ENCODE peak calls at places on chromosome 10, in five cellular contexts. T, M, Q, L and H are unnamed samples. For H3K36me3, the result is how much of the 10 kb centered on the place peaks cover.

GRCh38 chr10:91975438-91975837 is 51.9 kb downstream of the BTAF1 start:
- DNase-seq in T (no peak), M (no peak), Q (no peak), L (no peak), H (no peak)

GRCh38 chr10:100656479-100656878 is 88.9 kb upstream of the PAX2 start:
- DNase-seq in T (no peak), M (no peak), Q (no peak), L (peak), H (no peak)

GRCh38 chr10:15293862-15294835 is 76.9 kb downstream of the FAM171A1 start:
- DNase-seq in T (no peak), M (no peak), Q (peak), L (peak), H (no peak)

GRCh38 chr10:132376394-132376851 is 20.6 kb upstream of the PWWP2B start:
- DNase-seq in T (peak), M (no peak), Q (no peak), L (peak), H (no peak)

GRCh38 chr10:130242483-130242882 is 106.3 kb downstream of the GLRX3 start:
- DNase-seq in T (peak), M (no peak), Q (no peak), L (peak), H (no peak)

GRCh38 chr10:128440513-128441160 is 314.4 kb upstream of the MKI67 start:
- DNase-seq in T (no peak), M (no peak), Q (no peak), L (peak), H (no peak)

GRCh38 chr10:107800061-107800460 is 635.6 kb upstream of the SORCS1 start:
- DNase-seq in T (no peak), M (no peak), Q (no peak), L (no peak), H (no peak)

GRCh38 chr10:10010397-10010796 is 1007.3 kb upstream of the CELF2 start:
- DNase-seq in T (no peak), M (no peak), Q (no peak), L (no peak), H (no peak)

GRCh38 chr10:34689053-34689452 is 126.0 kb downstream of the PARD3 start:
- DNase-seq in T (no peak), M (no peak), Q (peak), L (no peak), H (no peak)

GRCh38 chr10:5640036-5640435 is 26.4 kb downstream of the ASB13 start:
- DNase-seq in T (no peak), M (no peak), Q (no peak), L (no peak), H (no peak)

GRCh38 chr10:71285180-71285545 is 33.9 kb upstream of the SLC29A3 start:
- DNase-seq in T (no peak), M (no peak), Q (peak), L (peak), H (no peak)

GRCh38 chr10:29529146-29529545 is 105.6 kb downstream of the SVIL start:
- DNase-seq in T (no peak), M (no peak), Q (no peak), L (no peak), H (no peak)
- H3K36me3 ChIP-seq in T (under half), M (under half), Q (under half), L (under half), H (under half)

DNA sequence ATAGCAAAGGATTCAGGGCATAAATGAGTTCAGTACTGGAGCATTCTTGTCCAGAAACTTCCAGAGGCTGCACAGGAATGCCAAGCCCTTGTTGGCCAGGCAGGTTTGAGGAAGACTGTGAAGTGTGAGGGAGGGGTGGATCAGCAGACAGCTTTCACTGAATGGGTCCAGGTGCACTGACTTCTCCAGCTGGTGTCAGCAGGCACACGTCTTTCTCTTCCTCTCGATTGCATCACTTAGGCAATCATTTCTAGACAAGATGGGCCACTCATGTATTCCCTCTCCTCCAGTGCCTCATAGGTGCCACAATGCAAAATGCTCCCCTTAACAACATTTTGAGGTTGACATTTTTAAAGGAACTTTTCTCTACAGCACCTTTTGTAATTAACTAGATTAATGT is 15.6 kb upstream of the PLEKHS1 start:
- DNase-seq in T (no peak), M (no peak), Q (peak), L (no peak), H (no peak)
- TF ChIP-seq CTCF in T (no peak), M (no peak), Q (no peak), L (no peak), H (no peak)

GRCh38 chr10:3566627-3567026 is 218.4 kb downstream of the KLF6 start:
- DNase-seq in T (no peak), M (no peak), Q (no peak), L (no peak), H (no peak)
- H3K36me3 ChIP-seq in T (under half), M (under half), Q (under half), L (under half), H (under half)

GRCh38 chr10:69934768-69935167 is 117.9 kb upstream of the MACROH2A2 start:
- DNase-seq in T (no peak), M (no peak), Q (no peak), L (no peak), H (no peak)
- TF ChIP-seq CTCF in T (no peak), M (no peak), Q (peak), L (peak), H (no peak)